ENCODE peak calls at places on chromosomes 3 and 15, in eight cellular contexts. N is left ventricle myocardium inferior, P is uterus, D is Panc1, X is H1, U is upper lobe of right lung, E is heart right ventricle, Y is GM23248. F is an unnamed sample. For H3K9me3, the result is how much of the 10 kb centered on the place peaks cover.

GRCh38 chr3:187996609-187997008 is 157.3 kb upstream of the LPP start:
- DNase-seq in N (no peak), Y (no peak), D (no peak), U (no peak), P (no peak), E (no peak), X (no peak), F (no peak)

GRCh38 chr3:63674586-63674985 is 22.1 kb downstream of the SNTN start:
- DNase-seq in Y (no peak), N (no peak), X (no peak), D (no peak), P (no peak), E (no peak), U (no peak), F (no peak)

GRCh38 chr3:25421747-25422146 is 6.3 kb upstream of the RARB start:
- DNase-seq in P (no peak), U (no peak), N (no peak), X (no peak), E (no peak), D (no peak), Y (no peak), F (no peak)

GRCh38 chr15:89826671-89827655 is 12.3 kb upstream of the ANPEP start:
- DNase-seq in P (no peak), D (no peak), N (no peak), Y (no peak), E (no peak), X (no peak), U (peak), F (no peak)

GRCh38 chr3:195159819-195160175 is 111.2 kb downstream of the XXYLT1 start:
- DNase-seq in P (no peak), D (no peak), E (no peak), X (no peak), N (no peak), U (no peak), Y (peak), F (no peak)

GRCh38 chr15:93870583-93870982 is 360.8 kb upstream of the MCTP2 start:
- DNase-seq in N (no peak), P (no peak), Y (no peak), E (no peak), X (no peak), U (no peak), D (no peak), F (no peak)

GRCh38 chr3:104604326-104605010 is 762.2 kb upstream of the ALCAM start:
- DNase-seq in X (no peak), U (no peak), N (no peak), D (no peak), E (no peak), Y (peak), P (no peak), F (no peak)

GRCh38 chr3:88031543-88032148 is 27.2 kb downstream of the CGGBP1 start:
- DNase-seq in E (no peak), X (no peak), N (no peak), P (no peak), U (no peak), D (peak), Y (peak), F (no peak)

GRCh38 chr15:97978408-97979130 is 18.1 kb downstream of the ARRDC4 start:
- DNase-seq in D (no peak), E (no peak), U (no peak), Y (peak), N (no peak), X (no peak), P (no peak), F (no peak)

GRCh38 chr3:156142649-156143048 is 22.3 kb downstream of the KCNAB1 start:
- DNase-seq in X (no peak), U (no peak), D (no peak), P (no peak), E (no peak), Y (no peak), N (no peak), F (no peak)

GRCh38 chr3:166902374-166902773 is 477.7 kb downstream of the ZBBX start:
- DNase-seq in X (no peak), U (no peak), E (no peak), P (no peak), D (no peak), Y (no peak), N (no peak), F (no peak)

GRCh38 chr3:125294414-125294813 is 80.7 kb downstream of the ZNF148 start:
- DNase-seq in X (no peak), E (no peak), U (no peak), P (no peak), D (no peak), N (no peak), Y (no peak), F (no peak)

GRCh38 chr3:126961191-126961790 is 21.6 kb upstream of the PLXNA1 start:
- DNase-seq in Y (peak), X (no peak), U (peak), E (peak), D (no peak), P (no peak), N (peak), F (peak)

GRCh38 chr3:5411786-5412185 is 224.3 kb downstream of the EDEM1 start:
- DNase-seq in P (no peak), Y (no peak), D (no peak), U (no peak), N (no peak), E (no peak), X (no peak), F (no peak)

GRCh38 chr3:30286007-30286669 is 320.3 kb upstream of the TGFBR2 start:
- DNase-seq in P (peak), E (peak), X (no peak), D (peak), Y (peak), U (no peak), N (peak), F (peak)

GRCh38 chr3:16864610-16865313 is 20.0 kb upstream of the PLCL2 start:
- DNase-seq in N (no peak), D (no peak), X (no peak), Y (peak), P (no peak), E (no peak), U (no peak), F (no peak)

GRCh38 chr15:60589253-60589652 is 110.3 kb upstream of the ICE2 start:
- DNase-seq in E (no peak), X (no peak), N (no peak), U (no peak), P (no peak), D (no peak), Y (no peak), F (no peak)

GRCh38 chr15:80559320-80559693 is 135.8 kb upstream of the ABHD17C start:
- DNase-seq in X (peak), P (no peak), D (no peak), U (peak), Y (no peak), N (no peak), E (no peak), F (no peak)

GRCh38 chr3:169186596-169186995 is 476.9 kb downstream of the MECOM start:
- DNase-seq in N (no peak), P (no peak), D (no peak), U (no peak), X (no peak), Y (no peak), E (no peak), F (no peak)

GRCh38 chr3:33054100-33055097 is 42.5 kb downstream of the GLB1 start:
- DNase-seq in Y (no peak), N (no peak), U (no peak), D (no peak), X (no peak), P (no peak), E (no peak), F (no peak)

GRCh38 chr3:78846688-78847087 is 921.1 kb downstream of the ROBO1 start:
- DNase-seq in X (no peak), U (no peak), N (no peak), D (no peak), Y (peak), E (no peak), P (no peak), F (no peak)

GRCh38 chr3:128466840-128467541 is at the start of gene DNAJB8:
- DNase-seq in N (no peak), U (no peak), D (no peak), Y (no peak), E (no peak), P (no peak), X (no peak), F (no peak)

GRCh38 chr3:140529096-140529495 is 148.8 kb upstream of the TRIM42 start:
- DNase-seq in N (no peak), Y (peak), E (no peak), P (no peak), D (no peak), U (no peak), X (no peak), F (no peak)

GRCh38 chr3:72032435-72033118 is 247.6 kb upstream of the PROK2 start:
- DNase-seq in X (no peak), N (no peak), E (no peak), Y (no peak), D (no peak), U (no peak), P (no peak), F (no peak)

GRCh38 chr3:151890721-151891141 is 17.3 kb downstream of the SUCNR1 start:
- DNase-seq in U (no peak), D (peak), N (no peak), Y (no peak), P (no peak), X (no peak), E (no peak), F (no peak)

DNA sequence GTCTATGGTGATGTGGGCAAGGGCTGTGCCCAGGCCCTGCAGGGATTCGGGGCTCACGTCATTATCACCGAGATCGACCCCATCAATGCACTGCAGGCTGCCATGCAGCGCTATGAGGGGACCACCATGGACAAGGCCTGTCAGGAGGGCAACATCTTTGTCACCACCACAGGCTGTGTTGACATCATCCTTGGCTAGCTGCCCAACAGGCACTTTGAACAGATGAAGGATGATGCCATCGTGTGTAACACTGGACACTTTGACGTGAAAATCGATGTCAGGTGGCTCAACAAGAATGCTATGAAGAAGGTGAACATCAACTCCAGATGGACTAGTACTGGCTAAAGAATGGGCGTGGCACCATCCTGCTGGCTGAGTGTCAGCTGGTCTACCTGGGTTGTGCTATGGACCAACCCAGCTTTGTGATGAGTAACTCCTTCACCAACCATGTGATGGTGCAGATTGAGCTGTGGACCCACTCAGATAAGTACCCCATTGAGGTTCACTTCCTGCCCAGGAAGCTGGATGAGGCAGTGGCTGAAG is 6.1 kb upstream of the USP8 start:
- DNase-seq in Y (peak), X (no peak), U (no peak), P (no peak), E (no peak), D (no peak), N (no peak), F (no peak)
- H3K27ac ChIP-seq in Y (no peak), X (no peak), U (no peak), P (no peak), E (no peak), D (no peak), N (no peak), F (no peak)

GRCh38 chr3:138674131-138674530 is 65.6 kb downstream of the FAIM start:
- DNase-seq in U (no peak), N (no peak), X (no peak), P (no peak), E (no peak), D (no peak), Y (no peak), F (no peak)
- H3K9me3 ChIP-seq in U (under half), N (under half), X (under half), P (under half), E (under half), D (under half), Y (under half), F (under half)

GRCh38 chr3:76943671-76944070 is 96.2 kb upstream of the ROBO2 start:
- DNase-seq in D (peak), Y (no peak), P (no peak), E (no peak), U (no peak), N (no peak), X (no peak), F (no peak)
- H3K27ac ChIP-seq in D (no peak), Y (no peak), P (no peak), E (no peak), U (no peak), N (no peak), X (no peak), F (no peak)

DNA sequence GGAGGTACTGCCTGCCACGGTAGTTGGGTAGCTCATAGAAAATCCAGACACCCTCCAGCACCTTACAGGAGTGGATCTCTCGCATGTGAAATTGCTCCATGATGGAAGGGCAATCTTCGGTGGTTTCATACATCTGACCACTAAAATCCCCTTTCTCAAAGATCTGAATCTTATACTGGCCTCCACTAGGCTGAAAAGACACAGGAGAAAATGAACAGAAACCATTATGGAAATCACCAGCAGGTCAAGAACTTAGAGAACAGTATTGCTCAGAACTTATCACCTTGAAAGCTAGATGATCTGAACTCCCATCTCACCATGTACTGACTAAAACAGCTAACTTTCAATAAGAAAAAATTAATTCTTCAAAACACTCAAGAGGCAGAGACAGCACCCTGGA is 5.4 kb downstream of the CRYGS start:
- DNase-seq in E (no peak), Y (no peak), D (no peak), N (no peak), X (no peak), P (no peak), U (no peak), F (no peak)
- H3K9me3 ChIP-seq in E (under half), Y (under half), D (under half), N (under half), X (under half), P (under half), U (under half), F (under half)

GRCh38 chr3:64685800-64686445 is 1.9 kb downstream of the ADAMTS9 start:
- DNase-seq in Y (peak), X (peak), P (peak), N (peak), D (no peak), E (peak), U (peak), F (peak)

GRCh38 chr3:64686446-64686908 is 1.3 kb downstream of the ADAMTS9 start:
- DNase-seq in Y (peak), N (no peak), P (no peak), E (peak), U (peak), D (no peak), X (no peak), F (no peak)

GRCh38 chr3:64685331-64685799 is 2.4 kb downstream of the ADAMTS9 start:
- DNase-seq in N (peak), E (peak), P (peak), X (no peak), Y (peak), U (no peak), D (no peak), F (peak)

GRCh38 chr3:64687381-64687780 is 419 bp downstream of the ADAMTS9 start:
- DNase-seq in P (peak), D (no peak), N (no peak), Y (no peak), X (peak), E (no peak), U (no peak), F (no peak)

GRCh38 chr3:64684715-64685261 is 3.0 kb downstream of the ADAMTS9 start:
- DNase-seq in Y (peak), U (peak), P (peak), X (peak), E (peak), D (no peak), N (peak), F (peak)
- H3K27ac ChIP-seq in Y (peak), U (peak), P (peak), X (no peak), E (peak), D (no peak), N (peak), F (peak)

GRCh38 chr3:177733233-177733632 is 536.0 kb upstream of the TBL1XR1 start:
- DNase-seq in Y (no peak), N (no peak), E (no peak), X (no peak), D (no peak), U (no peak), P (no peak), F (no peak)
- H3K9me3 ChIP-seq in Y (under half), N (under half), E (under half), X (under half), D (under half), U (under half), P (under half), F (under half)

GRCh38 chr15:101171954-101172353 is 79.9 kb downstream of the CHSY1 start:
- DNase-seq in U (no peak), D (no peak), P (no peak), E (no peak), X (no peak), N (no peak), Y (no peak), F (no peak)
- H3K27ac ChIP-seq in U (peak), D (peak), P (no peak), E (no peak), X (no peak), N (no peak), Y (peak), F (no peak)